ENCODE peak calls at places on chromosomes 3 and 15, in five cellular contexts. One of them, this sample, is unnamed.

GRCh38 chr3:72313308-72313707 is 528.4 kb upstream of the PROK2 start:
- DNase-seq in fibroblast of mammary gland: no peak
- DNase-seq in AG04449: no peak
- DNase-seq in HFF-Myc: no peak
- DNase-seq in fibroblast of lung: no peak
- DNase-seq in this sample: no peak

GRCh38 chr3:79767194-79767952 is 425 bp downstream of the ROBO1 start:
- DNase-seq in fibroblast of mammary gland: no peak
- DNase-seq in AG04449: no peak
- DNase-seq in HFF-Myc: no peak
- DNase-seq in fibroblast of lung: peak
- DNase-seq in this sample: peak

GRCh38 chr3:150202696-150203095 is 205.4 kb upstream of the TSC22D2 start:
- DNase-seq in fibroblast of mammary gland: peak
- DNase-seq in AG04449: no peak
- DNase-seq in HFF-Myc: no peak
- DNase-seq in fibroblast of lung: no peak
- DNase-seq in this sample: no peak

GRCh38 chr3:113212155-113212844 is 943 bp downstream of the BOC start:
- DNase-seq in fibroblast of mammary gland: peak
- DNase-seq in AG04449: no peak
- DNase-seq in HFF-Myc: no peak
- DNase-seq in fibroblast of lung: peak
- DNase-seq in this sample: no peak

GRCh38 chr15:60788514-60789091 is 309.7 kb upstream of the ICE2 start:
- DNase-seq in fibroblast of mammary gland: peak
- DNase-seq in AG04449: no peak
- DNase-seq in HFF-Myc: no peak
- DNase-seq in fibroblast of lung: peak
- DNase-seq in this sample: no peak

GRCh38 chr3:192892981-192893827 is 24.5 kb downstream of the MB21D2 start:
- DNase-seq in fibroblast of mammary gland: peak
- DNase-seq in AG04449: peak
- DNase-seq in HFF-Myc: no peak
- DNase-seq in fibroblast of lung: peak
- DNase-seq in this sample: peak

GRCh38 chr15:90402230-90402629 is 14.2 kb downstream of the IQGAP1 start:
- DNase-seq in fibroblast of mammary gland: peak
- DNase-seq in AG04449: no peak
- DNase-seq in HFF-Myc: peak
- DNase-seq in fibroblast of lung: peak
- DNase-seq in this sample: peak

GRCh38 chr3:89851974-89852621 is 744.7 kb downstream of the EPHA3 start:
- DNase-seq in fibroblast of mammary gland: peak
- DNase-seq in AG04449: no peak
- DNase-seq in HFF-Myc: peak
- DNase-seq in fibroblast of lung: peak
- DNase-seq in this sample: peak

GRCh38 chr15:29682781-29683180 is 139.5 kb downstream of the TJP1 start:
- DNase-seq in fibroblast of mammary gland: peak
- DNase-seq in AG04449: no peak
- DNase-seq in HFF-Myc: no peak
- DNase-seq in fibroblast of lung: no peak
- DNase-seq in this sample: no peak

GRCh38 chr15:75712668-75713337 is at the start of gene CSPG4:
- DNase-seq in fibroblast of mammary gland: peak
- DNase-seq in AG04449: no peak
- DNase-seq in HFF-Myc: no peak
- DNase-seq in fibroblast of lung: peak
- DNase-seq in this sample: no peak

GRCh38 chr15:33580526-33580925 is 269.8 kb downstream of the RYR3 start:
- DNase-seq in fibroblast of mammary gland: peak
- DNase-seq in AG04449: no peak
- DNase-seq in HFF-Myc: no peak
- DNase-seq in fibroblast of lung: no peak
- DNase-seq in this sample: peak

GRCh38 chr15:90610220-90610619 is 80.5 kb downstream of the CRTC3 start:
- DNase-seq in fibroblast of mammary gland: peak
- DNase-seq in AG04449: peak
- DNase-seq in HFF-Myc: no peak
- DNase-seq in fibroblast of lung: peak
- DNase-seq in this sample: no peak

GRCh38 chr3:171286580-171287249 is 173.5 kb downstream of the TNIK start:
- DNase-seq in fibroblast of mammary gland: peak
- DNase-seq in AG04449: no peak
- DNase-seq in HFF-Myc: no peak
- DNase-seq in fibroblast of lung: peak
- DNase-seq in this sample: no peak

GRCh38 chr3:52443791-52444687 is 864 bp downstream of the SEMA3G start:
- DNase-seq in fibroblast of mammary gland: no peak
- DNase-seq in AG04449: no peak
- DNase-seq in HFF-Myc: no peak
- DNase-seq in fibroblast of lung: no peak
- DNase-seq in this sample: no peak

GRCh38 chr15:39919740-39920509 is at the start of gene GPR176:
- DNase-seq in fibroblast of mammary gland: peak
- DNase-seq in AG04449: no peak
- DNase-seq in HFF-Myc: no peak
- DNase-seq in fibroblast of lung: peak
- DNase-seq in this sample: no peak

GRCh38 chr15:75578206-75578947 is 738 bp downstream of the PTPN9 start:
- DNase-seq in fibroblast of mammary gland: no peak
- DNase-seq in AG04449: no peak
- DNase-seq in HFF-Myc: no peak
- DNase-seq in fibroblast of lung: peak
- DNase-seq in this sample: no peak

GRCh38 chr3:13480340-13481318 is 523 bp downstream of the HDAC11 start:
- DNase-seq in fibroblast of mammary gland: peak
- DNase-seq in AG04449: no peak
- DNase-seq in HFF-Myc: no peak
- DNase-seq in fibroblast of lung: no peak
- DNase-seq in this sample: no peak

GRCh38 chr15:69807752-69808151 is 290.0 kb downstream of the TLE3 start:
- DNase-seq in fibroblast of mammary gland: peak
- DNase-seq in AG04449: no peak
- DNase-seq in HFF-Myc: no peak
- DNase-seq in fibroblast of lung: peak
- DNase-seq in this sample: no peak

GRCh38 chr3:150968341-150968740 is 4.2 kb downstream of the CLRN1 start:
- DNase-seq in fibroblast of mammary gland: no peak
- DNase-seq in AG04449: no peak
- DNase-seq in HFF-Myc: no peak
- DNase-seq in fibroblast of lung: no peak
- DNase-seq in this sample: peak

GRCh38 chr3:4474683-4475490 is 7.8 kb upstream of the SUMF1 start:
- DNase-seq in fibroblast of mammary gland: peak
- DNase-seq in AG04449: no peak
- DNase-seq in HFF-Myc: peak
- DNase-seq in fibroblast of lung: peak
- DNase-seq in this sample: peak

GRCh38 chr15:41992151-41992802 is 19.9 kb upstream of the EHD4 start:
- DNase-seq in fibroblast of mammary gland: no peak
- DNase-seq in AG04449: no peak
- DNase-seq in HFF-Myc: no peak
- DNase-seq in fibroblast of lung: no peak
- DNase-seq in this sample: no peak

GRCh38 chr15:48467801-48468200 is 136.6 kb downstream of the DUT start:
- DNase-seq in fibroblast of mammary gland: no peak
- DNase-seq in AG04449: no peak
- DNase-seq in HFF-Myc: no peak
- DNase-seq in fibroblast of lung: no peak
- DNase-seq in this sample: no peak

GRCh38 chr15:90871097-90871715 is 2.8 kb downstream of the FURIN start:
- DNase-seq in fibroblast of mammary gland: no peak
- DNase-seq in AG04449: no peak
- DNase-seq in HFF-Myc: no peak
- DNase-seq in fibroblast of lung: peak
- DNase-seq in this sample: no peak

GRCh38 chr3:151086484-151087456 is 1.3 kb downstream of the MED12L start:
- DNase-seq in fibroblast of mammary gland: peak
- DNase-seq in AG04449: peak
- DNase-seq in HFF-Myc: peak
- DNase-seq in fibroblast of lung: peak
- DNase-seq in this sample: peak

GRCh38 chr15:51499379-51499976 is 123.1 kb downstream of the DMXL2 start:
- DNase-seq in fibroblast of mammary gland: peak
- DNase-seq in AG04449: no peak
- DNase-seq in HFF-Myc: peak
- DNase-seq in fibroblast of lung: peak
- DNase-seq in this sample: peak

GRCh38 chr3:105614288-105615030 is 247.8 kb downstream of the ALCAM start:
- DNase-seq in fibroblast of mammary gland: peak
- DNase-seq in AG04449: no peak
- DNase-seq in HFF-Myc: no peak
- DNase-seq in fibroblast of lung: peak
- DNase-seq in this sample: no peak

GRCh38 chr15:85854345-85855097 is 59.8 kb upstream of the KLHL25 start:
- DNase-seq in fibroblast of mammary gland: peak
- DNase-seq in AG04449: no peak
- DNase-seq in HFF-Myc: peak
- DNase-seq in fibroblast of lung: peak
- DNase-seq in this sample: peak

GRCh38 chr15:85859671-85860070 is 64.9 kb upstream of the KLHL25 start:
- DNase-seq in fibroblast of mammary gland: no peak
- DNase-seq in AG04449: no peak
- DNase-seq in HFF-Myc: no peak
- DNase-seq in fibroblast of lung: no peak
- DNase-seq in this sample: no peak

GRCh38 chr15:85860394-85861161 is 65.9 kb upstream of the KLHL25 start:
- DNase-seq in fibroblast of mammary gland: no peak
- DNase-seq in AG04449: no peak
- DNase-seq in HFF-Myc: no peak
- DNase-seq in fibroblast of lung: no peak
- DNase-seq in this sample: no peak

GRCh38 chr15:85852969-85853368 is 58.2 kb upstream of the KLHL25 start:
- DNase-seq in fibroblast of mammary gland: no peak
- DNase-seq in AG04449: no peak
- DNase-seq in HFF-Myc: no peak
- DNase-seq in fibroblast of lung: no peak
- DNase-seq in this sample: no peak

DNA sequence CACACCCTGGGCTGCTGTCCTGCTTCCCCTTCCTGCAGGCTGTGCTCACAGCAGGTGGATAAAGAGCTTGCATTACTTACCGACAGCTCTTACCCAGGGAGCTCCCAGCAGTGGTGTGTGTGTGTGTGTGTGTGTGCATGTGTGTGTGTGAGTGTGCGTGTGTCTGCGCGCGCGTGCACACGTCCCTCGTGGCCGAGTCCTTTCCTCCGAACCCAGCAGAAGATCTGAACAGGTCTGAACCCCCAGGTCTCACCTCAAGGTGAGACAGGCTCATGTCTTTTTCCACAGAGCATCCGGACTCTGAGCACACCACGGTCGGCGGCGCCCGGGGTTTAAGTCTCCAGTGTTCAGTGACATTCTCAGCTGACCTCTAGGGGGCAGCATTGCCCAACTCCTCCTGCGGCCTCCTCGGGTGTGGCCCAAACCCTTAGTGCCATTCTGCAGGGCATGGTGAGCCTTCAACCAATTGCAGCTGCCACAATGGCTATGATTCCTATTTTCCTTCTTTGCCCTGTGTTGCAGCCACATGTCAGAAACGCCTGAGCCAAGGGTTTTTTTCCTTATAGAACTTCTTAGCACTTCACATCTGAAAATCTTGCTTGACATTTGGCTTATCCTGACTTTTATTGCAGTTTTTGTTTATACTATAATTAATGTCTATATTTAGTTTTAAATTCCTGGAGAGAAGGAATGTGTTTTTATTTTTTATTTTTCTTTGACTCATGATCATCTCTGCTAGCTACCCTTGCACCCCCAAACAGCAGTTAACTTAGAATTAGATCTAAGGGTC is 64.1 kb upstream of the KLHL25 start:
- DNase-seq in fibroblast of mammary gland: peak
- DNase-seq in AG04449: no peak
- DNase-seq in HFF-Myc: peak
- DNase-seq in fibroblast of lung: peak
- DNase-seq in this sample: peak
- H3K4me3 ChIP-seq in fibroblast of mammary gland: no peak
- H3K4me3 ChIP-seq in AG04449: peak
- H3K4me3 ChIP-seq in HFF-Myc: no peak
- H3K4me3 ChIP-seq in fibroblast of lung: peak
- H3K4me3 ChIP-seq in this sample: no peak

GRCh38 chr3:95752199-95752598 is 1062.2 kb upstream of the EPHA6 start:
- DNase-seq in fibroblast of mammary gland: no peak
- DNase-seq in AG04449: no peak
- DNase-seq in HFF-Myc: no peak
- DNase-seq in fibroblast of lung: no peak
- DNase-seq in this sample: no peak
- TF ChIP-seq CTCF in fibroblast of mammary gland: no peak
- TF ChIP-seq CTCF in AG04449: no peak
- TF ChIP-seq CTCF in HFF-Myc: no peak
- TF ChIP-seq CTCF in fibroblast of lung: no peak
- TF ChIP-seq CTCF in this sample: no peak

GRCh38 chr3:21750291-21750690 is 719 bp downstream of the ZNF385D start:
- DNase-seq in fibroblast of mammary gland: peak
- DNase-seq in AG04449: no peak
- DNase-seq in HFF-Myc: no peak
- DNase-seq in fibroblast of lung: peak
- DNase-seq in this sample: no peak

GRCh38 chr3:21752749-21753347 is 1.8 kb upstream of the ZNF385D start:
- DNase-seq in fibroblast of mammary gland: peak
- DNase-seq in AG04449: no peak
- DNase-seq in HFF-Myc: peak
- DNase-seq in fibroblast of lung: peak
- DNase-seq in this sample: peak

GRCh38 chr3:21751891-21752290 is 881 bp upstream of the ZNF385D start:
- DNase-seq in fibroblast of mammary gland: peak
- DNase-seq in AG04449: no peak
- DNase-seq in HFF-Myc: no peak
- DNase-seq in fibroblast of lung: peak
- DNase-seq in this sample: no peak

GRCh38 chr3:21747376-21747775 is 3.6 kb downstream of the ZNF385D start:
- DNase-seq in fibroblast of mammary gland: peak
- DNase-seq in AG04449: no peak
- DNase-seq in HFF-Myc: no peak
- DNase-seq in fibroblast of lung: peak
- DNase-seq in this sample: no peak

GRCh38 chr3:21750831-21751391 is at the start of gene ZNF385D:
- DNase-seq in fibroblast of mammary gland: peak
- DNase-seq in AG04449: no peak
- DNase-seq in HFF-Myc: peak
- DNase-seq in fibroblast of lung: peak
- DNase-seq in this sample: peak
- H3K4me3 ChIP-seq in fibroblast of mammary gland: peak
- H3K4me3 ChIP-seq in AG04449: peak
- H3K4me3 ChIP-seq in HFF-Myc: peak
- H3K4me3 ChIP-seq in fibroblast of lung: peak
- H3K4me3 ChIP-seq in this sample: peak

DNA sequence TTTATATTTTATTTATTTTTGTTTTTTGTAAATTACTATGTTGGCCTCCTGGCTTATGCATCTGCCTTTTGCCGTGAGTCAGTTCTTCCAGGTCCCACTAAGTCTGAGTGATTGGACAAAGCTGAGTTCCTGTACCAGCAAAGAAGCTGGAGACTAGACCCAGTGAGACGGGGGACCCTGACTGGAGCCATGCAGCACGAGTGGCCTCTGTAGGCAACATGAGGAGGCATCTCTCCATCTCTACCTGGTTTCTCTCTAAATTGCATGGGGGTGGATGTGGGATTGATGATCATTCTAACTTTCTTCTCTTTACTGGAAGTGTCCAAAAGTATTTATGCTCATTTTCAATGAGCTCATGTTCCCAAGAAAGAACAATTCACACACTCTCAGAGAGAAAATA is 155.3 kb upstream of the MRPL3 start:
- DNase-seq in fibroblast of mammary gland: peak
- DNase-seq in AG04449: no peak
- DNase-seq in HFF-Myc: no peak
- DNase-seq in fibroblast of lung: no peak
- DNase-seq in this sample: no peak
- TF ChIP-seq CTCF in fibroblast of mammary gland: peak
- TF ChIP-seq CTCF in AG04449: no peak
- TF ChIP-seq CTCF in HFF-Myc: no peak
- TF ChIP-seq CTCF in fibroblast of lung: no peak
- TF ChIP-seq CTCF in this sample: no peak